ENCODE peak calls at places on chromosomes 7 and 10, in five cellular contexts. R, I, M, T and K are unnamed samples.

GRCh38 chr7:81036041-81036440 is 117.2 kb upstream of the SEMA3C start:
- DNase-seq in R (no peak), I (no peak), M (no peak), T (no peak), K (no peak)

GRCh38 chr7:151725844-151726770 is 150.8 kb downstream of the PRKAG2 start:
- DNase-seq in R (no peak), I (no peak), M (no peak), T (no peak), K (no peak)

GRCh38 chr10:21496285-21497176 is 29.0 kb downstream of the SKIDA1 start:
- DNase-seq in R (peak; percentile 63), I (peak; percentile 72), M (peak; percentile 54), T (no peak), K (peak; percentile 58)

GRCh38 chr10:114272696-114273095 is 33.6 kb downstream of the VWA2 start:
- DNase-seq in R (no peak), I (no peak), M (no peak), T (no peak), K (no peak)

GRCh38 chr10:30887839-30888238 is 143.8 kb downstream of the ZNF438 start:
- DNase-seq in R (no peak), I (no peak), M (no peak), T (no peak), K (no peak)

GRCh38 chr10:67676208-67676825 is 19.7 kb downstream of the CTNNA3 start:
- DNase-seq in R (no peak), I (no peak), M (no peak), T (no peak), K (no peak)

GRCh38 chr10:120978589-120979252 is 127.6 kb downstream of the WDR11 start:
- DNase-seq in R (no peak), I (no peak), M (no peak), T (no peak), K (no peak)

GRCh38 chr7:104458875-104459274 is 130.5 kb downstream of the LHFPL3 start:
- DNase-seq in R (no peak), I (no peak), M (no peak), T (no peak), K (no peak)

GRCh38 chr7:116259821-116260440 is 49.6 kb downstream of the TES start:
- DNase-seq in R (no peak), I (no peak), M (no peak), T (no peak), K (peak; percentile 55)

GRCh38 chr7:73870041-73870492 is 9.1 kb downstream of the TMEM270 start:
- DNase-seq in R (peak; percentile 56), I (no peak), M (peak; percentile 59), T (no peak), K (no peak)

GRCh38 chr10:89216056-89216455 is 8.9 kb upstream of the CH25H start:
- DNase-seq in R (no peak), I (no peak), M (no peak), T (no peak), K (no peak)

GRCh38 chr10:21953585-21954057 is 49.9 kb downstream of the DNAJC1 start:
- DNase-seq in R (peak; percentile 70), I (peak; percentile 55), M (peak; percentile 36), T (no peak), K (peak; percentile 57)

GRCh38 chr10:77156406-77156879 is 481.2 kb downstream of the KCNMA1 start:
- DNase-seq in R (no peak), I (no peak), M (no peak), T (no peak), K (no peak)

GRCh38 chr7:135601182-135601581 is 43.5 kb downstream of the NUP205 start:
- DNase-seq in R (no peak), I (no peak), M (no peak), T (no peak), K (no peak)

GRCh38 chr10:72234560-72235095 is 18.6 kb upstream of the ASCC1 start:
- DNase-seq in R (no peak), I (no peak), M (no peak), T (no peak), K (no peak)

GRCh38 chr10:57992321-57993077 is 275.2 kb downstream of the IPMK start:
- DNase-seq in R (peak; percentile 37), I (no peak), M (no peak), T (no peak), K (peak; percentile 12)

GRCh38 chr10:93481931-93482834 is at the start of gene MYOF:
- DNase-seq in R (peak; percentile 86), I (peak; percentile 57), M (peak; percentile 59), T (peak; percentile 50), K (peak; percentile 91)

GRCh38 chr7:149882264-149883048 is 8.7 kb downstream of the ATP6V0E2 start:
- DNase-seq in R (no peak), I (no peak), M (no peak), T (no peak), K (no peak)

GRCh38 chr10:4226941-4227540 is 442.0 kb upstream of the KLF6 start:
- DNase-seq in R (no peak), I (no peak), M (no peak), T (no peak), K (no peak)

GRCh38 chr7:101728888-101729883 is 88.2 kb upstream of the CUX1 start:
- DNase-seq in R (no peak), I (peak; percentile 91), M (peak; percentile 80), T (no peak), K (peak; percentile 84)

GRCh38 chr10:116287906-116288501 is 15.0 kb upstream of the GFRA1 start:
- DNase-seq in R (peak; percentile 70), I (peak; percentile 16), M (peak; percentile 18), T (no peak), K (peak; percentile 14)

GRCh38 chr7:106480161-106480579 is 180.8 kb downstream of the CCDC71L start:
- DNase-seq in R (no peak), I (no peak), M (no peak), T (no peak), K (no peak)

GRCh38 chr10:24518981-24519597 is 204.6 kb downstream of the ARHGAP21 start:
- DNase-seq in R (peak; percentile 89), I (peak; percentile 77), M (peak; percentile 53), T (no peak), K (peak; percentile 67)

GRCh38 chr7:84107259-84107658 is 87.3 kb downstream of the SEMA3A start:
- DNase-seq in R (no peak), I (no peak), M (no peak), T (no peak), K (no peak)

GRCh38 chr7:84108119-84108518 is 86.5 kb downstream of the SEMA3A start:
- DNase-seq in R (no peak), I (no peak), M (no peak), T (no peak), K (no peak)

GRCh38 chr7:84106291-84106690 is 88.3 kb downstream of the SEMA3A start:
- DNase-seq in R (no peak), I (no peak), M (no peak), T (no peak), K (no peak)

GRCh38 chr7:84104841-84105240 is 89.7 kb downstream of the SEMA3A start:
- DNase-seq in R (no peak), I (no peak), M (no peak), T (no peak), K (no peak)

GRCh38 chr7:84105582-84105981 is 89.0 kb downstream of the SEMA3A start:
- DNase-seq in R (no peak), I (no peak), M (no peak), T (no peak), K (no peak)
- TF ChIP-seq JUNB in R (no peak), I (no peak), M (no peak), T (no peak), K (no peak)

GRCh38 chr7:158648787-158649186 is 55.8 kb downstream of the NCAPG2 start:
- DNase-seq in R (no peak), I (no peak), M (peak; percentile 14), T (no peak), K (no peak)
- TF ChIP-seq JUNB in R (no peak), I (no peak), M (no peak), T (no peak), K (no peak)

DNA sequence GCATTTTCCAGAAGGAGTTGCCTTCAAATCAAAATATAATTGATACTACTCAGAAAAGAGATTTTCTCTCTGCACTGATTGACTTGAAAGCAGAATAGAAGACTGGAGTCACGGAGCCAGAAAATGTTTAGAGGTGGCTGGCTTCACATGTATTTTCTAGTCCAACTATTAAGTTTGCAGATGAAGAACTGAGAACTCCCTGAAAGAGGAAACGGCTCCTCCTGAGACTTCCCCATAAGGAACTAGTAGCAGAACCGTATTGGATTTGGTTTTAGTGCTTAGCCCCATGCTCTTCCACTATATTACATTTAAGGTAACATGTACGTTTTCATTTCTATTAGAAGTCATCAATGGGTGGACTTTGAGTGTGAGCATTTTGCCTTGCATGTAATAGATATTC is 946.3 kb downstream of the CNTNAP2 start:
- DNase-seq in R (no peak), I (no peak), M (no peak), T (no peak), K (no peak)
- TF ChIP-seq JUNB in R (no peak), I (no peak), M (no peak), T (no peak), K (no peak)

DNA sequence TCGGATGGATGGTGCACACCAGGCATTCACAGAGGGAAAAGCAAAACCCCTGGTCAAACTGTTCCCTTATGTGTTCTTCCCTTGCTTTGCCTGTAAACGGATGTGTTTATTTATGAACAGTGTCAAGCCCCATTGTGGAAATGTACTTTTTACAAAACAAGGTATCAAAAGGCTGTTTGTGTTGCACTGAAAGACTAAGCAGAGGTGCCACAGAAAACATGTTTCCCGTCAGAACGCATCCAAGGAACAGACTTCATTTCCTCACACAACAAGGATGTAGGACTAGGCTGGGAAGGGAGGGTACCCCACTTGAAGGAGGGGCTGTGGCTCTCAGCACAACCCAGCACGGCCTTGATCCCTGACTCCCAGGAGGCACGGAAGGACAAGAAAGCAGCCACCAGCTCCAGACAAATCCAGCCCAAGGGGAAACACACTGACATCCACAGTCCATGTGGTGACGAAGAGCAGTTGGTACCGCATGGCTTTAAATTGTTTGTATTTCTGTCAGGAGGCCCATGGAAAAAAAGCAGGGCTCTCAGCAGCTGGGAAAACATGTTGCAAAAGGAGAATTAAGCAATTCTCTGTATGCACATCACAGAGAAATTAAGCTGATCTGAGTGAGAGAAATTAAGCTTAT is 85.6 kb downstream of the RNF216 start:
- DNase-seq in R (no peak), I (no peak), M (no peak), T (no peak), K (no peak)
- TF ChIP-seq JUNB in R (no peak), I (no peak), M (no peak), T (no peak), K (no peak)

GRCh38 chr7:155871211-155871610 is 58.9 kb upstream of the SHH start:
- DNase-seq in R (no peak), I (no peak), M (no peak), T (no peak), K (no peak)

GRCh38 chr7:155874010-155874409 is 61.7 kb upstream of the SHH start:
- DNase-seq in R (no peak), I (no peak), M (no peak), T (no peak), K (no peak)

GRCh38 chr7:155870334-155871180 is 58.3 kb upstream of the SHH start:
- DNase-seq in R (no peak), I (no peak), M (no peak), T (no peak), K (no peak)

GRCh38 chr7:155874411-155874810 is 62.1 kb upstream of the SHH start:
- DNase-seq in R (no peak), I (no peak), M (no peak), T (no peak), K (no peak)

GRCh38 chr7:155872678-155873369 is 60.6 kb upstream of the SHH start:
- DNase-seq in R (no peak), I (no peak), M (no peak), T (no peak), K (no peak)
- TF ChIP-seq JUNB in R (no peak), I (no peak), M (no peak), T (no peak), K (no peak)